ENCODE peak calls at places on chromosomes 1 and 21, in four cellular contexts. S is HepG2, W is prostate gland, G is K562. T is an unnamed sample.

GRCh38 chr1:64246294-64246917 is 43.0 kb downstream of the UBE2U start:
- DNase-seq in G (peak), S (peak), W (no peak), T (no peak)

GRCh38 chr1:227437495-227438008 is 119.3 kb upstream of the CDC42BPA start:
- DNase-seq in G (peak), S (peak), W (no peak), T (no peak)

GRCh38 chr21:42298237-42298636 is 17.0 kb downstream of the TFF3 start:
- DNase-seq in S (no peak), W (no peak), G (no peak), T (no peak)

GRCh38 chr1:83799474-83800085 is 199.4 kb downstream of the TTLL7 start:
- DNase-seq in G (no peak), S (no peak), W (no peak), T (no peak)

GRCh38 chr1:41369531-41369930 is 8.3 kb downstream of the FOXO6 start:
- DNase-seq in G (no peak), S (no peak), W (no peak), T (no peak)

GRCh38 chr1:229229721-229230135 is 41.2 kb upstream of the RAB4A start:
- DNase-seq in S (peak), W (peak), G (no peak), T (no peak)

GRCh38 chr1:155219592-155220031 is 11.1 kb downstream of the MTX1 start:
- DNase-seq in S (no peak), G (peak), W (no peak), T (no peak)

GRCh38 chr1:33815061-33815460 is 48.8 kb upstream of the HMGB4 start:
- DNase-seq in S (no peak), G (no peak), W (no peak), T (no peak)

GRCh38 chr1:211320980-211321379 is 5.7 kb upstream of the TRAF5 start:
- DNase-seq in G (no peak), W (no peak), S (no peak), T (no peak)

GRCh38 chr1:44442791-44443190 is 37.7 kb downstream of the RNF220 start:
- DNase-seq in W (no peak), G (no peak), S (no peak), T (no peak)

GRCh38 chr21:39251326-39251725 is 62.1 kb downstream of the BRWD1 start:
- DNase-seq in W (no peak), G (no peak), S (no peak), T (no peak)

GRCh38 chr1:7434566-7434965 is 336.5 kb upstream of the VAMP3 start:
- DNase-seq in S (no peak), G (no peak), W (no peak), T (peak)

GRCh38 chr1:74502432-74502831 is 10.0 kb downstream of the LRRC53 start:
- DNase-seq in W (no peak), S (peak), G (no peak), T (no peak)

GRCh38 chr1:35505911-35506798 is 51.0 kb downstream of the KIAA0319L start:
- DNase-seq in W (peak), G (peak), S (no peak), T (no peak)

GRCh38 chr1:239952348-239953307 is 139.1 kb upstream of the FMN2 start:
- DNase-seq in S (peak), G (peak), W (no peak), T (no peak)

GRCh38 chr1:182990413-182991144 is 32.6 kb upstream of the LAMC1 start:
- DNase-seq in G (no peak), W (no peak), S (no peak), T (no peak)

GRCh38 chr1:91006113-91006908 is 15.5 kb downstream of the ZNF644 start:
- DNase-seq in G (no peak), W (no peak), S (no peak), T (no peak)
- TF ChIP-seq POLR2AphosphoS5 in G (no peak), W (no peak), S (no peak), T (no peak)

DNA sequence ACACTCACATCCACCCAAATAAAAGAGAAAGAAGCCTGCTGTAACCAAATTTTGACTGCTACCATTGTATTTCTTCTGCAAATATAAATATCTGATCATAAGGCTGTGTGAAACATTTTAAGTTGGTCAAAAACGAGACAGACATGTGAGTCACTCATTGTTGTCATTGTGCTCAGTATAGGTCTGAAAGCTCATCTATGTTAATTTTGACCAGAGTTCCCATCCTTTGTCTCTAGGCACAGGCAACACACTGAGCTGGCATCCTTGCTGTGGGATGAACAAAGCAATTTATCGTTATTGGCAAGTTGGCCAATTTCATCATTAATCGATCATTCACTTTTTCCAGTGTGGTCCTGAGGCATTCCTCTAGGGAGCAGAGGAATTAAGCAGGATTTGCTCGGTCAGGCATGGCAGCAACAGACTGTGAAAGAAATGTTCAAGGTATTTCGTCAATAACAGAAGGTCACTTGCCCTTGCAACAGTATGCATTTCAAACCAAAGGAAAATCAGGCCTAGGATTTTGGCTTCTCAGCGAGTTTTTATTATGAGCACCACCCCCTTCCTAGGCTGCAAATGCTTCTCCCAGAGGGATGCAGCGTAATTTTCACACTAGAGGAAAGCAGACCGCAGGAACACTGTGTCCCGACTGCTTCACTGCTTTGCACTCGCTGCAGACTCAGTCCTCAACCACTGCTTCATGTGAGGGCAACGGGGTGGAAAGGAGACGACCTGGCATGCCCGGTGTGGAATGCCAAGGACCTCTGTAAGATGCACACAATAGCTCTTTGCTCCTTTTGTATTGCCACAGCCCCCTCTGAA is 87.9 kb upstream of the SMYD2 start:
- DNase-seq in S (no peak), G (no peak), W (no peak), T (no peak)
- H3K27ac ChIP-seq in S (no peak), G (no peak), W (no peak), T (no peak)

GRCh38 chr21:36155603-36156338 is 853 bp upstream of the DOP1B start:
- DNase-seq in S (no peak), G (no peak), W (peak), T (peak)
- TF ChIP-seq POLR2AphosphoS5 in S (peak), G (no peak), W (peak), T (peak)

GRCh38 chr1:224085421-224086108 is 28.3 kb upstream of the FBXO28 start:
- DNase-seq in W (no peak), S (no peak), G (no peak), T (no peak)
- H3K27ac ChIP-seq in W (no peak), S (no peak), G (no peak), T (no peak)